ENCODE peak calls at places on chromosomes 4 and X, in five cellular contexts. C is GM19239, N is Kasumi-1, X is SW480, D is psoas muscle. L is an unnamed sample.

GRCh38 chr4:112897548-112897947 is 151.9 kb upstream of the ANK2 start:
- DNase-seq in D (no peak), X (no peak), C (no peak), N (no peak), L (no peak)

GRCh38 chrX:5869786-5870185 is 358.9 kb downstream of the NLGN4X start:
- DNase-seq in X (no peak), N (no peak), C (no peak), D (no peak), L (no peak)

GRCh38 chr4:20354120-20354519 is 102.4 kb downstream of the SLIT2 start:
- DNase-seq in X (no peak), N (no peak), C (no peak), D (no peak), L (no peak)

GRCh38 chr4:2591189-2591588 is 54.7 kb downstream of the FAM193A start:
- DNase-seq in D (no peak), X (no peak), C (no peak), N (peak; percentile 69), L (no peak)

GRCh38 chr4:23083391-23083790 is 390.7 kb downstream of the GBA3 start:
- DNase-seq in X (no peak), N (no peak), D (no peak), C (no peak), L (no peak)

GRCh38 chr4:1566838-1567518 is 117.1 kb downstream of the FAM53A start:
- DNase-seq in N (no peak), X (no peak), C (no peak), D (peak; percentile 8), L (no peak)

GRCh38 chr4:140893939-140894338 is 137.8 kb upstream of the TBC1D9 start:
- DNase-seq in N (no peak), C (no peak), D (no peak), X (no peak), L (no peak)

GRCh38 chr4:7842384-7843279 is 97.0 kb downstream of the AFAP1 start:
- DNase-seq in C (no peak), D (peak; percentile 66), X (peak; percentile 64), N (no peak), L (no peak)

GRCh38 chr4:186018756-186019155 is 50.2 kb upstream of the TLR3 start:
- DNase-seq in D (no peak), N (no peak), C (no peak), X (no peak), L (no peak)

GRCh38 chrX:154012336-154012991 is 7.2 kb downstream of the IRAK1 start:
- DNase-seq in X (no peak), D (no peak), C (no peak), N (no peak), L (peak; percentile 70)

GRCh38 chr4:40046311-40046980 is 10.2 kb upstream of the N4BP2 start:
- DNase-seq in D (no peak), C (no peak), N (no peak), X (no peak), L (peak; percentile 15)

GRCh38 chrX:1248381-1249061 is 20.1 kb upstream of the CSF2RA start:
- DNase-seq in D (no peak), N (peak; percentile 11), X (peak; percentile 28), C (no peak), L (no peak)

GRCh38 chr4:152540293-152540674 is 4.4 kb upstream of the FBXW7 start:
- DNase-seq in D (no peak), C (no peak), N (no peak), X (no peak), L (no peak)

GRCh38 chr4:164012396-164013027 is 518.0 kb downstream of the TMA16 start:
- DNase-seq in C (no peak), N (peak; percentile 50), D (no peak), X (peak; percentile 8), L (peak; percentile 39)

GRCh38 chr4:24924309-24924781 is 11.5 kb upstream of the CCDC149 start:
- DNase-seq in N (no peak), D (no peak), X (no peak), C (no peak), L (no peak)

GRCh38 chrX:16836371-16836770 is 33.8 kb downstream of the RBBP7 start:
- DNase-seq in N (no peak), D (peak; percentile 37), X (no peak), C (no peak), L (peak; percentile 57)

GRCh38 chr4:139619644-139620043 is 46.0 kb upstream of the MGST2 start:
- DNase-seq in D (no peak), N (peak; percentile 69), C (no peak), X (peak; percentile 25), L (peak; percentile 8)

GRCh38 chrX:94178145-94178790 is 504.3 kb downstream of the FAM133A start:
- DNase-seq in X (peak; percentile 5), C (no peak), N (peak; percentile 25), D (no peak), L (no peak)

GRCh38 chr4:128924951-128925350 is 115.5 kb downstream of the JADE1 start:
- DNase-seq in X (no peak), D (no peak), C (no peak), N (no peak), L (no peak)

GRCh38 chr4:147924604-147925412 is 192.9 kb downstream of the ARHGAP10 start:
- DNase-seq in N (peak; percentile 29), X (peak; percentile 13), D (no peak), C (no peak), L (peak; percentile 36)

GRCh38 chrX:39205467-39205866 is 404.2 kb downstream of the MID1IP1 start:
- DNase-seq in N (no peak), D (no peak), X (no peak), C (no peak), L (no peak)

GRCh38 chr4:82423245-82424054 is 6.8 kb downstream of the HNRNPDL start:
- DNase-seq in C (no peak), D (no peak), X (no peak), N (no peak), L (no peak)

GRCh38 chr4:83074086-83074704 is 39.2 kb downstream of the COPS4 start:
- DNase-seq in C (peak; percentile 50), D (no peak), N (peak; percentile 85), X (peak; percentile 66), L (peak; percentile 52)

GRCh38 chrX:41720125-41720780 is 3.7 kb upstream of the GPR82 start:
- DNase-seq in D (no peak), N (no peak), C (no peak), X (no peak), L (no peak)

GRCh38 chr4:95193391-95194224 is 355.2 kb downstream of the UNC5C start:
- DNase-seq in C (no peak), N (no peak), X (no peak), D (no peak), L (no peak)

GRCh38 chrX:44244008-44244407 is 99.5 kb downstream of the EFHC2 start:
- DNase-seq in X (peak; percentile 17), C (no peak), N (peak; percentile 17), D (no peak), L (peak; percentile 10)

GRCh38 chrX:19772306-19772705 is 115.1 kb downstream of the SH3KBP1 start:
- DNase-seq in D (no peak), N (no peak), C (no peak), X (no peak), L (no peak)

GRCh38 chr4:142485452-142485851 is 360.6 kb downstream of the INPP4B start:
- DNase-seq in C (no peak), D (no peak), N (peak; percentile 42), X (no peak), L (no peak)

GRCh38 chrX:153966283-153966688 is 5.3 kb downstream of the HCFC1 start:
- DNase-seq in N (no peak), C (no peak), X (no peak), D (peak; percentile 50), L (no peak)

GRCh38 chr4:25865586-25865985 is 2.8 kb upstream of the SEL1L3 start:
- DNase-seq in C (no peak), D (no peak), N (no peak), X (peak; percentile 73), L (peak; percentile 82)

GRCh38 chr4:75101906-75102888 is 169.3 kb downstream of the PARM1 start:
- DNase-seq in X (no peak), C (no peak), N (no peak), D (no peak), L (no peak)

GRCh38 chr4:76811604-76812412 is 86.1 kb downstream of the SOWAHB start:
- DNase-seq in C (no peak), D (no peak), N (no peak), X (no peak), L (no peak)

GRCh38 chr4:5206391-5206790 is 155.1 kb downstream of the STK32B start:
- DNase-seq in C (no peak), N (no peak), D (peak; percentile 48), X (peak; percentile 92), L (no peak)

GRCh38 chrX:131060147-131060546 is 2.0 kb downstream of the ARHGAP36 start:
- DNase-seq in X (no peak), C (no peak), D (no peak), N (no peak), L (no peak)

L was measured in Calu3.